ENCODE peak calls at places on chromosome 3, in ten cellular contexts. T, E, C, A, P, O, X, N, D and U are unnamed samples. For H3K27me3, the result is how much of the 10 kb centered on the place peaks cover.

GRCh38 chr3:187228740-187229139 is 31.5 kb downstream of the RTP1 start:
- DNase-seq in A (no peak), P (no peak), C (no peak), N (no peak), X (no peak), D (no peak), E (no peak), T (no peak), O (no peak), U (no peak)

GRCh38 chr3:21028412-21028811 is 722.6 kb downstream of the ZNF385D start:
- DNase-seq in P (no peak), X (no peak), C (no peak), A (no peak), N (no peak), D (no peak), O (no peak), E (no peak), T (no peak), U (no peak)

GRCh38 chr3:105812194-105812586 is 56.6 kb downstream of the CBLB start:
- DNase-seq in A (no peak), T (no peak), P (no peak), X (no peak), O (no peak), C (no peak), E (peak), D (no peak), N (no peak), U (no peak)

GRCh38 chr3:167350245-167350862 is 29.7 kb downstream of the ZBBX start:
- DNase-seq in D (no peak), A (no peak), E (peak), P (no peak), O (no peak), C (no peak), N (no peak), T (peak), X (no peak), U (no peak)

GRCh38 chr3:60755094-60755493 is 496.2 kb downstream of the FHIT start:
- DNase-seq in A (no peak), D (no peak), X (no peak), C (no peak), N (no peak), E (no peak), O (no peak), P (no peak), T (peak), U (no peak)

GRCh38 chr3:158644345-158644908 is at the start of gene GFM1:
- DNase-seq in E (peak), D (peak), A (peak), T (peak), P (peak), X (peak), N (peak), C (peak), O (peak), U (peak)

GRCh38 chr3:85783331-85783730 is 824.5 kb downstream of the CADM2 start:
- DNase-seq in N (peak), P (no peak), O (no peak), C (no peak), D (no peak), T (no peak), E (peak), A (no peak), X (no peak), U (no peak)

GRCh38 chr3:23044463-23044862 is 158.7 kb upstream of the UBE2E2 start:
- DNase-seq in P (no peak), E (no peak), D (no peak), T (no peak), C (no peak), A (no peak), O (no peak), N (no peak), X (no peak), U (no peak)

GRCh38 chr3:59143447-59143846 is 93.6 kb upstream of the CFAP20DC start:
- DNase-seq in N (no peak), T (no peak), A (no peak), D (no peak), X (no peak), P (no peak), C (no peak), E (no peak), O (no peak), U (no peak)

GRCh38 chr3:173663664-173664063 is 266.1 kb downstream of the NLGN1 start:
- DNase-seq in P (no peak), X (no peak), T (no peak), O (no peak), D (no peak), E (no peak), A (no peak), N (no peak), C (no peak), U (no peak)

GRCh38 chr3:8970971-8971589 is 7.8 kb upstream of the RAD18 start:
- DNase-seq in O (peak), C (no peak), P (no peak), T (peak), E (peak), X (peak), D (peak), A (peak), N (peak), U (peak)

GRCh38 chr3:11165457-11165856 is 11.2 kb downstream of the HRH1 start:
- DNase-seq in O (no peak), X (no peak), C (no peak), T (no peak), N (no peak), A (no peak), P (no peak), D (no peak), E (no peak), U (no peak)

GRCh38 chr3:22117751-22118346 is 366.8 kb upstream of the ZNF385D start:
- DNase-seq in N (no peak), T (peak), C (no peak), A (no peak), X (no peak), D (no peak), O (no peak), P (no peak), E (peak), U (no peak)

GRCh38 chr3:72999971-73000370 is 3.4 kb downstream of the PPP4R2 start:
- DNase-seq in O (no peak), C (no peak), A (no peak), N (no peak), T (peak), E (no peak), P (no peak), X (no peak), D (no peak), U (no peak)

GRCh38 chr3:105022813-105023212 is 343.9 kb upstream of the ALCAM start:
- DNase-seq in D (no peak), P (no peak), C (no peak), T (peak), E (no peak), X (no peak), O (no peak), N (no peak), A (no peak), U (no peak)

GRCh38 chr3:53996153-53996861 is 104.6 kb upstream of the SELENOK start:
- DNase-seq in N (no peak), D (no peak), P (no peak), X (no peak), O (no peak), A (no peak), T (no peak), E (no peak), C (no peak), U (no peak)

GRCh38 chr3:177875786-177876476 is 660.3 kb upstream of the KCNMB2 start:
- DNase-seq in A (no peak), C (no peak), E (no peak), N (no peak), X (no peak), P (no peak), T (peak), O (no peak), D (no peak), U (no peak)

GRCh38 chr3:46019707-46020106 is 7.6 kb downstream of the XCR1 start:
- DNase-seq in A (no peak), O (no peak), E (no peak), X (no peak), P (no peak), N (no peak), D (no peak), C (no peak), T (no peak), U (no peak)

GRCh38 chr3:30548605-30549004 is 57.8 kb upstream of the TGFBR2 start:
- DNase-seq in A (no peak), D (no peak), P (no peak), T (no peak), C (no peak), N (no peak), X (no peak), O (no peak), E (no peak), U (no peak)

GRCh38 chr3:142218703-142219102 is 6.7 kb downstream of the GK5 start:
- DNase-seq in T (no peak), N (no peak), O (no peak), C (no peak), D (no peak), X (no peak), A (no peak), P (no peak), E (no peak), U (no peak)

GRCh38 chr3:4928277-4928789 is 50.9 kb upstream of the BHLHE40 start:
- DNase-seq in A (no peak), N (peak), C (no peak), E (no peak), D (no peak), P (no peak), O (no peak), X (no peak), T (no peak), U (no peak)

GRCh38 chr3:153970735-153971347 is 150.3 kb upstream of the ARHGEF26 start:
- DNase-seq in D (no peak), C (no peak), X (no peak), A (no peak), T (no peak), O (no peak), E (peak), N (no peak), P (no peak), U (no peak)
- TF ChIP-seq CTCF in D (peak), C (peak), X (no peak), A (no peak), T (peak), O (no peak), E (peak), N (peak), P (no peak), U (no peak)

GRCh38 chr3:52842424-52842823 is 7.6 kb upstream of the MUSTN1 start:
- DNase-seq in T (no peak), P (no peak), D (no peak), O (no peak), E (no peak), C (no peak), N (peak), X (no peak), A (no peak), U (no peak)

GRCh38 chr3:52843881-52844280 is 9.1 kb upstream of the MUSTN1 start:
- DNase-seq in O (no peak), D (no peak), N (no peak), X (no peak), P (no peak), C (no peak), A (no peak), E (no peak), T (no peak), U (no peak)

GRCh38 chr3:52841211-52841980 is 6.6 kb upstream of the MUSTN1 start:
- DNase-seq in X (no peak), N (no peak), E (no peak), C (no peak), T (no peak), O (no peak), A (no peak), D (no peak), P (no peak), U (no peak)

GRCh38 chr3:52843116-52843865 is 8.5 kb upstream of the MUSTN1 start:
- DNase-seq in D (no peak), C (no peak), A (no peak), P (no peak), O (no peak), T (peak), X (no peak), E (no peak), N (no peak), U (no peak)

GRCh38 chr3:52841981-52842340 is 7.1 kb upstream of the MUSTN1 start:
- DNase-seq in E (no peak), D (no peak), N (no peak), A (no peak), C (no peak), X (no peak), P (no peak), T (no peak), O (no peak), U (no peak)
- H3K27ac ChIP-seq in E (no peak), D (no peak), N (peak), A (no peak), C (peak), X (no peak), P (no peak), T (no peak), O (no peak), U (no peak)

DNA sequence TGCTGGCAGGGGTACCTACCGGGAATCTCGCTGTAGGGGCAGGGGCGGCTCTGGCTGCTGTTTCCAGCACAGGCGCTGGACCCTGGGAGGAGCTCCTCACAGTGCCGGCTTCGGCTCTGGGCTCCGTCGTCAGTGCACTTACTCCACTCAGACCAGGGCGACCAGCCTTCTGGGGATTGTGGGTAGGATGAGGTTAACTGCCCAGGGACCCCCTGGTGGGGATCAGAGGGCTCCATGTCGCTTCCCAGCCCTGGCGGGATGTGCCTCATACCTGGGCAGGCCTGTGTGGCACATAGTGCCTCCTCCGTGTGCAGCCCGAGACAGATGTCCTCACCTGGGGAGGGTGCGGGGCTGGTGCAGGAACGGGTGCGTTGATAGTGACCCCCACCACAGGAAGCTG is 115.7 kb downstream of the SEMA5B start:
- DNase-seq in N (no peak), X (no peak), E (no peak), A (no peak), O (no peak), P (no peak), C (no peak), D (no peak), T (no peak), U (no peak)
- H3K27me3 ChIP-seq in N (under half), X (under half), E (under half), A (under half), O (under half), P (under half), C (under half), D (under half), T (under half), U (under half)

GRCh38 chr3:128940252-128940651 is 53.6 kb downstream of the CFAP92 start:
- DNase-seq in A (no peak), P (no peak), N (no peak), D (no peak), X (no peak), T (no peak), C (no peak), E (no peak), O (no peak), U (no peak)
- TF ChIP-seq CTCF in A (no peak), P (no peak), N (no peak), D (no peak), X (no peak), T (no peak), C (no peak), E (no peak), O (no peak), U (no peak)

GRCh38 chr3:14411988-14412387 is 9.6 kb downstream of the SLC6A6 start:
- DNase-seq in O (no peak), P (no peak), E (no peak), D (no peak), T (peak), X (no peak), N (no peak), A (no peak), C (no peak), U (no peak)

GRCh38 chr3:14410501-14411165 is 8.2 kb downstream of the SLC6A6 start:
- DNase-seq in A (peak), T (no peak), P (no peak), O (no peak), C (no peak), E (peak), N (no peak), D (no peak), X (no peak), U (peak)

GRCh38 chr3:14412831-14413380 is 10.5 kb downstream of the SLC6A6 start:
- DNase-seq in A (no peak), X (no peak), D (peak), T (peak), O (no peak), P (no peak), E (no peak), C (no peak), N (no peak), U (no peak)

GRCh38 chr3:14411166-14411526 is 8.7 kb downstream of the SLC6A6 start:
- DNase-seq in N (no peak), X (no peak), P (no peak), E (no peak), A (peak), O (no peak), D (no peak), C (no peak), T (no peak), U (peak)

DNA sequence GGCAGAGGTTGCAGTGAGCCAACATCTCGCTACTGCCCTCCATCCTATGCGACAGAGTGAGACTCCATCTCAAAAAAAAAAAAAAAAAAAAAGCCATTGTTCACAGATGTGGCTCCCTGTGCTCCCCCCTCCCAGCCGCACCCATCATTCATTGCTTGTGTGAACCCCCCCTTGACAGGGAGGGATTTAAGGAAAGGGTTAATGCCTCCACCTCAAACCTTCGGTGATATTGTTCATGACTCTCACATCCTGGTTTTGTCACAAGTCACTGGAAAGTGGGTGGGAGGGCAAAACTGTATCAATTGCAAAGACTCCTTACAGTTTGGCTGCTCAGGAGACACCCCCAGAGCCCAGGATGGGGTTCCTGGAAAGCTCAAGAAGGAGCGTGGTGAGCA is 7.7 kb downstream of the SLC6A6 start:
- DNase-seq in N (no peak), P (no peak), O (no peak), A (no peak), T (no peak), X (no peak), D (no peak), E (no peak), C (no peak), U (no peak)
- H3K27ac ChIP-seq in N (no peak), P (no peak), O (no peak), A (peak), T (no peak), X (no peak), D (no peak), E (no peak), C (no peak), U (peak)

DNA sequence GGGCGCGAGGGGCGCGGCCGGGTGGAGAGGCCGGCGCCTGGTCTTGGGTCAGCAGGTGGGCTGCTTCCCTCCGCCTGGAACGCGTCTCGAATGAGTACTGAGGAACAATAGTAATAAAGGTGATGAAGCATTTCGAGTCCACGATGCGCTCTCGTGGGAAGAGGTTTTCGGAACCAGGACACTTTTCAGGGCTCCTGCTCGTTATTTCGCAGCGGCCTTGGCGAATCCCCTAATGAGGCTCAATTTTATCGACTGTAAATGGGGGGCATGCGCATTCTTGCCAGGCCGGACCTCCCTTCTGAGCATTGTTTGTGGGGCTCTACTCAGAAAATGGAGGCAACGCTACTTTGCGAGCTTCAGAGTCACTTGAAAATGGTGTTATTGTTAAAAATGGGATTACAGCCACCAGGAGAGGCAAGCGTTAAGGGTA is 1.2 kb downstream of the NR2C2 start:
- DNase-seq in X (no peak), T (no peak), C (no peak), N (no peak), O (no peak), E (no peak), D (no peak), P (no peak), A (no peak), U (no peak)
- H3K27me3 ChIP-seq in X (under half), T (under half), C (under half), N (under half), O (under half), E (under half), D (under half), P (under half), A (under half), U (under half)

GRCh38 chr3:13145131-13145825 is 72.0 kb upstream of the IQSEC1 start:
- DNase-seq in P (peak), O (no peak), E (no peak), T (no peak), X (no peak), D (peak), A (no peak), N (no peak), C (no peak), U (no peak)
- TF ChIP-seq CTCF in P (no peak), O (no peak), E (no peak), T (peak), X (no peak), D (no peak), A (no peak), N (no peak), C (no peak), U (no peak)

GRCh38 chr3:129245141-129245540 is 4.3 kb upstream of the COPG1 start:
- DNase-seq in C (no peak), X (no peak), O (no peak), E (no peak), T (no peak), A (no peak), N (no peak), D (no peak), P (no peak), U (no peak)
- H3K27ac ChIP-seq in C (peak), X (peak), O (no peak), E (no peak), T (no peak), A (peak), N (peak), D (peak), P (peak), U (peak)

DNA sequence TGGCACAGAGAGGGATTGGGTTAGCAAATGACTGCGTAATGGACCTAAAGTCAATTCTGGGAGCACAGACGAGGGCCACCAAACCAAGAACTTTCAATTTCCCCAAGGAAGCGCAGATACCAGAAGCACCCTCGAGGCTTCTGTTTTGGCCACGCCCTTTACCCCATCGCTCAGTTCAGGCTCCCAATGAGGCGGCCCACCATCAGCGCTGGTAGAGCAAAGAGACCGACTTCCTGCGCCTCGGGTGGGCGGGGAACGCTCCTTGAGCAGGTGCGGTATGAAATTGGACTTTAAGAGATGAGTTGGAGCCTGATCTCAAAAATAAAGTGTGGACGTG is 603 bp upstream of the SPSB4 start:
- DNase-seq in N (no peak), X (no peak), T (peak), O (no peak), D (no peak), E (no peak), P (no peak), C (no peak), A (no peak), U (peak)
- H3K27me3 ChIP-seq in N (under half), X (under half), T (half or more), O (under half), D (under half), E (under half), P (half or more), C (under half), A (half or more), U (under half)